ENCODE peak calls at places on chromosomes 3 and 15, in ten cellular contexts. A, T, K, L, N, Z, U, V, F and S are unnamed samples.

GRCh38 chr3:141076821-141077571 is 25.8 kb downstream of the SPSB4 start:
- DNase-seq in T (peak), A (peak), L (no peak), Z (peak), F (peak), N (no peak), K (peak), U (peak), V (peak), S (no peak)

GRCh38 chr3:146277953-146278631 is 27.2 kb upstream of the PLSCR4 start:
- DNase-seq in L (no peak), T (peak), K (peak), A (no peak), U (no peak), Z (no peak), N (peak), V (peak), F (no peak), S (peak)

GRCh38 chr3:37997321-37997720 is 6.7 kb downstream of the VILL start:
- DNase-seq in A (no peak), U (peak), F (peak), V (no peak), Z (peak), T (no peak), N (no peak), K (no peak), L (no peak), S (no peak)

GRCh38 chr3:146160233-146160963 is 586 bp downstream of the PLOD2 start:
- DNase-seq in Z (peak), L (no peak), F (peak), T (peak), A (peak), V (peak), N (peak), K (peak), U (peak), S (peak)

GRCh38 chr15:83289160-83289559 is 4.7 kb upstream of the BNC1 start:
- DNase-seq in L (no peak), A (no peak), V (no peak), U (no peak), N (peak), F (no peak), K (no peak), T (peak), Z (no peak), S (no peak)

GRCh38 chr15:100565591-100565990 is 36.4 kb downstream of the LINS1 start:
- DNase-seq in K (no peak), A (no peak), N (peak), Z (no peak), V (no peak), U (no peak), T (no peak), L (no peak), F (no peak), S (peak)

GRCh38 chr3:188877381-188877780 is 294.4 kb upstream of the TPRG1 start:
- DNase-seq in L (no peak), F (no peak), T (no peak), A (no peak), Z (no peak), K (no peak), N (no peak), U (no peak), V (no peak), S (no peak)

GRCh38 chr15:43519207-43519606 is 1.8 kb downstream of the MAP1A start:
- DNase-seq in T (no peak), K (no peak), Z (no peak), L (no peak), F (no peak), A (no peak), V (no peak), N (no peak), U (no peak), S (no peak)

GRCh38 chr3:46397111-46397510 is 9.8 kb downstream of the CCR5AS start:
- DNase-seq in L (no peak), Z (no peak), V (no peak), N (no peak), A (no peak), U (no peak), F (no peak), T (no peak), K (no peak), S (no peak)

GRCh38 chr3:141407043-141407442 is 38.7 kb downstream of the ZBTB38 start:
- DNase-seq in F (no peak), V (peak), T (peak), K (peak), A (no peak), N (no peak), U (peak), L (no peak), Z (no peak), S (peak)

GRCh38 chr15:59437777-59438574 is at the start of gene FAM81A:
- DNase-seq in N (peak), A (peak), V (peak), U (peak), Z (peak), L (no peak), F (peak), K (peak), T (peak), S (peak)

GRCh38 chr15:87618203-87618725 is 638.3 kb downstream of the NTRK3 start:
- DNase-seq in L (no peak), K (no peak), A (no peak), T (no peak), N (no peak), F (no peak), Z (no peak), V (no peak), U (no peak), S (no peak)

GRCh38 chr3:40718681-40719080 is 193.9 kb downstream of the ZNF621 start:
- DNase-seq in A (no peak), L (no peak), U (no peak), K (no peak), T (no peak), N (no peak), V (no peak), F (no peak), Z (no peak), S (no peak)
- H3K27ac ChIP-seq in A (no peak), L (no peak), U (no peak), K (no peak), T (no peak), N (no peak), V (no peak), F (no peak), Z (no peak), S (no peak)

GRCh38 chr3:74139648-74140047 is 474.8 kb downstream of the CNTN3 start:
- DNase-seq in A (no peak), F (no peak), T (no peak), V (no peak), L (no peak), Z (no peak), U (no peak), N (no peak), K (no peak), S (no peak)
- TF ChIP-seq CTCF in A (no peak), F (no peak), T (peak), V (no peak), L (peak), Z (no peak), U (no peak), N (peak), K (no peak), S (no peak)

GRCh38 chr3:125266976-125267375 is 54.4 kb upstream of the SLC12A8 start:
- DNase-seq in U (no peak), V (no peak), T (no peak), A (no peak), Z (no peak), N (no peak), K (no peak), L (no peak), F (no peak), S (no peak)
- H3K27ac ChIP-seq in U (no peak), V (no peak), T (no peak), A (no peak), Z (no peak), N (no peak), K (no peak), L (no peak), F (no peak), S (no peak)

DNA sequence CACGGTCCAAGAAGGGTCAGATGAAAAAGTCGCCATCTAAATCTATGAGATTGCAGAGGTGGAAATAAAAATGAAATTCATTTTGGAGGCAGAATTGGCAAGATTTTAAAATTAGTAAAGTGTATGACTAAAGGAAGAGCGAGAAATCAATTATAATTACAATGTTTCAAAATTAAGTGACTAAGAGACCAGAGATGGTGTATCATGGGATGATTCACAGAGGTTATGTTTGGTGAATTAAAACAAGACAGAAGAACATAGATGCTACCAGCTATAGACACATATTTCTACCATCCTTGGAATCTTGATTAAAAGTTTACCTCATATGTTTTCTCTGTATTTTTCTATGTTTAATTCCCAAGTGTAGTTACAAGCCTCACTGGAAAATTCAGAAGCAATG is 308.9 kb upstream of the DNAJC19 start:
- DNase-seq in Z (no peak), T (peak), K (no peak), L (no peak), A (no peak), F (no peak), V (no peak), N (peak), U (no peak), S (peak)
- TF ChIP-seq CTCF in Z (no peak), T (no peak), K (no peak), L (no peak), A (no peak), F (no peak), V (no peak), N (no peak), U (no peak), S (no peak)

GRCh38 chr15:36960179-36960946 is 140.0 kb downstream of the MEIS2 start:
- DNase-seq in Z (no peak), F (no peak), A (no peak), K (no peak), N (no peak), V (no peak), U (no peak), T (no peak), L (no peak), S (no peak)

GRCh38 chr15:36959746-36960145 is 140.6 kb downstream of the MEIS2 start:
- DNase-seq in L (no peak), U (no peak), Z (no peak), N (peak), V (no peak), K (no peak), T (no peak), F (no peak), A (no peak), S (no peak)

GRCh38 chr15:36964626-36965025 is 135.7 kb downstream of the MEIS2 start:
- DNase-seq in N (no peak), F (no peak), V (no peak), T (no peak), K (no peak), A (no peak), L (no peak), U (no peak), Z (no peak), S (no peak)

GRCh38 chr15:36960947-36961227 is 139.5 kb downstream of the MEIS2 start:
- DNase-seq in A (no peak), K (no peak), L (no peak), U (no peak), F (no peak), T (no peak), Z (no peak), N (no peak), V (no peak), S (no peak)

GRCh38 chr15:36961956-36962355 is 138.4 kb downstream of the MEIS2 start:
- DNase-seq in Z (no peak), T (no peak), A (no peak), U (no peak), V (no peak), F (no peak), N (no peak), K (no peak), L (no peak), S (no peak)
- H3K27ac ChIP-seq in Z (no peak), T (no peak), A (no peak), U (no peak), V (no peak), F (no peak), N (no peak), K (no peak), L (no peak), S (no peak)

DNA sequence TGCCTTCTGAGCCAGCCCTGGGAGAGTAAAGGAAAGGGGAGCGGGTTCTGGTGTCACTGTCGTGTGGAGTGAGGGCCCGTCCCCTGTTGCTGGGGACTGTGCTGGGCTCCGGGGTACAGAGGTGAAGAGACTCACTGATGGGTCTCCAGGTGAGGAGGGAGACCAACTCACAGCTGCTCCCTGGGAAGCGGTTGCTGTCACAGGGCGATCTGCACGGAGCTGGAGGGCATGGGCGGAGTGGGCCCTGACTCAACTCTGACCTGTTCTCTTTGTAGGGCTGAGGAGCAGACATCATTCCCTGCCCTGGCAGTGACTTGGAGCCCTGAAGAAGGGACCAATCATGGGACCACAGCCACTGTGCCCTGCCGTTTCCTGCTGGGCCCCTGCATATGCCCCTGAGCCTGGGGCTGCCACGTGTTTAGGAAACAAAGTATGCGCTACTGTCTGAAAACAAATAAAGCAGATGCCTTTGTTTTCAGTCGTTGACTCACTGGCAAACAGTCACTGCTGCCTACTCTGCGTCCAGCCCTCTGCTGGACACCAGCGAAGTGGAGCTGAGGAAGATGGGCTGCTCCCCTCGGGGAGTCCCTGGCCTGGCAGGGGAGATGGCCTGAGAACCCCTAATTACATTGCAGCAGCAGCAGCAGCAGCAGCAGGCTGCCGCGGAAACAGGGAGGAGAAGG is 22.9 kb upstream of the PLXNA1 start:
- DNase-seq in T (peak), F (no peak), K (peak), A (no peak), Z (peak), N (peak), U (peak), V (no peak), L (no peak), S (peak)
- TF ChIP-seq CTCF in T (peak), F (no peak), K (peak), A (peak), Z (no peak), N (peak), U (no peak), V (no peak), L (no peak), S (no peak)

GRCh38 chr3:81425198-81425868 is 336.1 kb downstream of the GBE1 start:
- DNase-seq in Z (no peak), T (peak), V (no peak), A (no peak), L (no peak), U (no peak), N (peak), K (peak), F (no peak), S (peak)
- H3K27ac ChIP-seq in Z (no peak), T (no peak), V (no peak), A (no peak), L (no peak), U (no peak), N (no peak), K (peak), F (no peak), S (no peak)